ENCODE peak calls at places on chromosomes 7 and 10, in five cellular contexts. S is body of pancreas, V is natural killer cell, R is fibroblast of lung, Q is RWPE2. N is an unnamed sample.

GRCh38 chr7:118858651-118859149 is 634.2 kb downstream of the ANKRD7 start:
- DNase-seq in S (peak), V (no peak), R (no peak), Q (peak), N (no peak)

GRCh38 chr7:27424749-27425148 is 182.1 kb downstream of the EVX1 start:
- DNase-seq in S (no peak), V (no peak), R (no peak), Q (no peak), N (no peak)

GRCh38 chr10:125355657-125356056 is 195.3 kb upstream of the CTBP2 start:
- DNase-seq in S (no peak), V (no peak), R (no peak), Q (no peak), N (no peak)

GRCh38 chr10:87547734-87548311 is 43.1 kb downstream of the MINPP1 start:
- DNase-seq in S (no peak), V (no peak), R (peak), Q (no peak), N (no peak)

GRCh38 chr7:129553861-129554530 is 51.7 kb downstream of the SMKR1 start:
- DNase-seq in S (no peak), V (peak), R (peak), Q (no peak), N (no peak)

GRCh38 chr10:121187375-121187774 is 336.2 kb downstream of the WDR11 start:
- DNase-seq in S (no peak), V (no peak), R (peak), Q (no peak), N (no peak)

GRCh38 chr10:102066421-102067068 is 1.4 kb downstream of the HPS6 start:
- DNase-seq in S (no peak), V (no peak), R (no peak), Q (no peak), N (no peak)

GRCh38 chr7:44063894-44064651 is 1.3 kb downstream of the PGAM2 start:
- DNase-seq in S (no peak), V (no peak), R (no peak), Q (peak), N (no peak)

GRCh38 chr7:159010951-159011820 is 133.5 kb downstream of the VIPR2 start:
- DNase-seq in S (no peak), V (no peak), R (no peak), Q (no peak), N (no peak)

GRCh38 chr7:150891740-150892139 is 39.4 kb downstream of the AOC1 start:
- DNase-seq in S (no peak), V (no peak), R (no peak), Q (no peak), N (no peak)

GRCh38 chr7:29337628-29338116 is 143.1 kb downstream of the CHN2 start:
- DNase-seq in S (no peak), V (no peak), R (peak), Q (no peak), N (no peak)

GRCh38 chr7:12066004-12066403 is 145.1 kb upstream of the TMEM106B start:
- DNase-seq in S (no peak), V (no peak), R (no peak), Q (no peak), N (no peak)

GRCh38 chr10:20984632-20985031 is 87.5 kb upstream of the NEBL start:
- DNase-seq in S (no peak), V (no peak), R (no peak), Q (no peak), N (no peak)

GRCh38 chr7:105044449-105045081 is 30.6 kb downstream of the KMT2E start:
- DNase-seq in S (no peak), V (no peak), R (no peak), Q (no peak), N (no peak)

GRCh38 chr7:156218544-156219306 is 406.5 kb upstream of the SHH start:
- DNase-seq in S (no peak), V (no peak), R (no peak), Q (no peak), N (no peak)

GRCh38 chr7:43018446-43018845 is 86.3 kb downstream of the MRPL32 start:
- DNase-seq in S (no peak), V (no peak), R (peak), Q (no peak), N (no peak)

GRCh38 chr10:81894616-81895015 is 19.6 kb downstream of the NRG3 start:
- DNase-seq in S (no peak), V (no peak), R (no peak), Q (no peak), N (no peak)

GRCh38 chr10:80372675-80373074 is 16.1 kb downstream of the DYDC2 start:
- DNase-seq in S (no peak), V (no peak), R (no peak), Q (no peak), N (no peak)

GRCh38 chr10:90871279-90871760 is 454 bp upstream of the RPP30 start:
- DNase-seq in S (no peak), V (no peak), R (peak), Q (no peak), N (peak)

GRCh38 chr10:103397191-103397825 is 882 bp downstream of the PDCD11 start:
- DNase-seq in S (peak), V (no peak), R (no peak), Q (no peak), N (no peak)

GRCh38 chr7:2518101-2518500 is 1.5 kb upstream of the LFNG start:
- DNase-seq in S (no peak), V (no peak), R (no peak), Q (no peak), N (no peak)

GRCh38 chr7:42790196-42790595 is 121.7 kb downstream of the C7orf25 start:
- DNase-seq in S (no peak), V (no peak), R (peak), Q (no peak), N (no peak)

GRCh38 chr7:37491919-37492694 is 43.4 kb upstream of the ELMO1 start:
- DNase-seq in S (no peak), V (no peak), R (no peak), Q (no peak), N (no peak)

GRCh38 chr7:112001089-112001826 is 204.9 kb downstream of the DOCK4 start:
- DNase-seq in S (no peak), V (no peak), R (peak), Q (peak), N (no peak)

GRCh38 chr7:108132551-108133265 is 2.5 kb upstream of the LAMB4 start:
- DNase-seq in S (no peak), V (no peak), R (peak), Q (no peak), N (no peak)

DNA sequence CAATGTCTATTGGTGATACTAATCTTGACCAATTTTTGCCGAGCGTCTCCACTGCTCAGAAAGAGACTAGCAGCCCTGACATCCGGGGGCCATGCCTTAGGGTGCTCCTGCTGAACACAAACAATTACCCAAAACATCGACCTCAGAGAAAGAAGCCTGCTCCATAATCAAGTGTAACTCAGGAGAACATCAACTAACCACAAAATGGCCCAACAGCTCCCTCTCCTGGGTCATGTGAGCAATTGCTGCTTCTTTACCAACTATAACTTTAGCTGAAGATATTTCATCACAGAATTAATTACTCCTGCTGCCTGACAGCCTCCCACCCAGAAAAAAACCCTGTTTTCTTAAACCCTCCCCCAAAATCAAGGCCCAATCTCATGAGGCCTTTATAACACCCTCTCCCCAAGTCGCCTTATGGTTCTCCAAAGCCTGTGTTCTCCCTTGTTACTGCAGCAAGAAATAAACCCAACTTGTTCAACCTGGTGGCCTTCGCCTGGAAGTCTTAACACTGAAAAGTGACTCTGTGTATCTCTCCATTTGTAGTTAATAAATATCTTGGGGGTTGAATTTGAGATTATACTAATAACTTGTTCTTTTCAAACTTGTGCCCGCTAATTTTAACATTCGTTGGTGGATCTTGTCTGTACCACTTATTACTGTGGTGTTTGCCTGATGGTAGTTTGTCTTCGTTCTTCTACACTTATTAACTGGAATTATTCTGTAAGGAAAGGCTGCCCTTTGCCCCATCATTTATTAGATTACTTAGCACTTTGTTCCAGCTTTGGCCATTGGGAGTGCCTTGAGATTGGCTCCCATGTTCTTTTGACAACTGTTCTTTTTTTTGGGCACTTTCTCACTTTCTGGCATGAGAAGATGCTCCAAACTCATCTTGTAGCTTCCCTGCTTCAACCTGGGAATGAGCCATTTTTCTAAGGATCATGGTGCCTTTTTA is 21.2 kb upstream of the RAMP3 start:
- DNase-seq in S (peak), V (peak), R (peak), Q (no peak), N (peak)
- TF ChIP-seq CTCF in S (peak), V (peak), R (peak), Q (peak), N (peak)

GRCh38 chr10:58734116-58734515 is 221.4 kb downstream of the BICC1 start:
- DNase-seq in S (no peak), V (no peak), R (peak), Q (no peak), N (no peak)
- TF ChIP-seq CTCF in S (no peak), V (no peak), R (no peak), Q (no peak), N (no peak)

DNA sequence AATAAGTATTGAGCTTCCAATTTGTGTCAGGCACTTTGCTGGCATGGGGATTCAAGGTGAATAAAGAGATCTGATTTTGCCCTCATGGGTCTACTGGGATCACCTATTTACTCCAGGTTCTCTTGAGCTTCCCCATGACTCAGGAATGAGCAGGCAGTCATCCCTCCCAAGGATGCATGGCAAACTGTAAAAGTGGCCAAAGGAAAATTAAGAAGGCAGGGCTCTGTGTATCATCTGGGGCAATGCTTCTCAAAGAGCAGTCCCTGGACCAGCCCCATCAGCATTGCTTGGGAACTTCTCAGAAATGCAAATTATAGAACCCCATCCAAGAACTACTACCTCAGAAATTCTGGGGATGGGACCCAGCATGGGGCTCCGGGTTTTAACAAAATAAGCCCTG is 48.7 kb downstream of the WDFY4 start:
- DNase-seq in S (no peak), V (no peak), R (no peak), Q (no peak), N (no peak)
- TF ChIP-seq CTCF in S (no peak), V (no peak), R (no peak), Q (no peak), N (no peak)

DNA sequence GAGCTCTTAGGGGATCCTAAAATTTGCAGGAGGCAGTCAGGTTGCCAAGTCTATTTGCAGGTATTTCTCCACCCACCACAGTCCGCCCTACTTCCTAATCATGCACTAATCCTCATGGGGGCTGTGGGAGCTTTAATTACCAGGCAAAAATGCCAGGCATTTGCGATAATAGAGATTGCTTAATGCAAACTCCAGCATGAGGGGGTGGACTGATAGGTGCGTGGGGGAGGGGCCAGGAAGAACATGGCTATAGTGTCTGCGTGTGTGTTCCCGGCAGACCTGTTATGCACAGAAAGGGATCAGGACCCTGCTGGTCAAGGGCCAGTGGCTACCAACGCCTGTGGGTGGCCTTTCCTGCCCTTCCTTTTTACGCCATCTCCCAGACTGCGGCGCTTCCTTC is 15.6 kb upstream of the AQP1 start:
- DNase-seq in S (peak), V (no peak), R (no peak), Q (no peak), N (no peak)
- TF ChIP-seq CTCF in S (no peak), V (no peak), R (no peak), Q (no peak), N (no peak)

GRCh38 chr10:71970331-71970730 is 6.1 kb downstream of the CHST3 start:
- DNase-seq in S (no peak), V (no peak), R (no peak), Q (peak), N (no peak)
- TF ChIP-seq CTCF in S (peak), V (no peak), R (peak), Q (peak), N (peak)

DNA sequence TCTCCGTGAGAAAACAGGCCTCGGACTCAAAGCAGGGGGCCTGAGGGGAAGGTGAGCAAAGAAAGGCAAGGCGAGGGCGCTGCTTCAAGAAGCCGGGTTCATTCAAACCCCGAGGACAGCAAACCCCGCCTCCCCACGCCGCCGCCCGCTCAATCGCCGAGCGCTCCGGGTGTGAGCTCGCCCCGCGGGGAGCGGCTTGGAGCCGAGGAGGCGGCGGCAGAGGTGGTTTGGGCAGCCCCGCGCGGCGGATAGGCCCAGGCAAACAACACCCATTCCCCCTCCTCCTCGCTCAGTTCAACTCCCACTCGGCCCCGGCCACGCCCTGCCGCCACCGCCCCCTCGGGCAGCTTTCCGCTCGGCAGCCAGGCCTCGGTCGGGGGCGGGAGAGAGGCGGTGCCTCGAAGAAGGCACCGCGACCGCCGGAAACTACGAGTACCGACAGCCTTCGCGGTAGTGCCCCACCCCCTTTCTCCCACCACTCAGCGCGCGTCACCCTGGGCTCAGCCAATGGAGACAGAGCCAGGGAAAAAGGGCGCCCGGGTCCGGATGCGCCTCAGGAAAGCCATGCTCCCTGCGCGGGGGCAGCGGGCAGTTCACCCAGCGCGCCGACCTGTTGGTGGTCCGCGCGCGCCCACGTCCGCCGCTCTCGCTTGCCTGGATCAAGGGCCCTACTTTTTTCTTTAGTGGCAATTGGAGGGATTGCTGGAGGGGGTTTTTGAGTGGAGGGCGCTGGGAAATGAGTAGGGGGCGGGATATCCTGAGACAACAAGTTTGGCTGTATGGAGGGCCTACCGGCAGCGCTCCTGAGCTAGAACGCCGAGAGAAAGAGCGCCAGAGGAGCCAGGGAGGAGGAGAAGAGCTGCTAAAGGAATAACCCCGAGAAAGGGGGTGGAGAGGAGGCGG is 674 bp upstream of the SP4 start:
- DNase-seq in S (peak), V (peak), R (peak), Q (peak), N (peak)
- TF ChIP-seq CTCF in S (peak), V (no peak), R (no peak), Q (no peak), N (no peak)

DNA sequence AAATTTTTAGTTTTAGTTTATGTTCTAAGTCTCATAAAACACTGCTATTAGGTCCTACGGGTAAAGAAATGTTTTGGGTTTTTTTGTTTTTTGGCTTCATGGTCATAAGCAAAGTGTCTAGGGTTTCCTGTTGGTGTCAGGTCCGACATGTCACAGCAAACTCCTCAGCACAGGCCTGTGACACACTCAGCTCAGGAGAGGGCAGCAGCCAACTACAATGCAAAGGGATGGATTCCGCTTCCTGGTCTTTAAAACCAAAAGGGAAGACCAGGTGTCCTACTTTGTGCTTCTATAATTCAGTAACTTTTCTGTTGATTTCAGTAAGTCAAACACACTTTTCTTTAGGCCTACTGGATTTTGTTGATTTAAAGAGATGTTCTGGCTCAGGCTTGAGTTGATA is 83.8 kb upstream of the MACROH2A2 start:
- DNase-seq in S (no peak), V (no peak), R (no peak), Q (no peak), N (no peak)
- TF ChIP-seq CTCF in S (no peak), V (no peak), R (peak), Q (peak), N (peak)

DNA sequence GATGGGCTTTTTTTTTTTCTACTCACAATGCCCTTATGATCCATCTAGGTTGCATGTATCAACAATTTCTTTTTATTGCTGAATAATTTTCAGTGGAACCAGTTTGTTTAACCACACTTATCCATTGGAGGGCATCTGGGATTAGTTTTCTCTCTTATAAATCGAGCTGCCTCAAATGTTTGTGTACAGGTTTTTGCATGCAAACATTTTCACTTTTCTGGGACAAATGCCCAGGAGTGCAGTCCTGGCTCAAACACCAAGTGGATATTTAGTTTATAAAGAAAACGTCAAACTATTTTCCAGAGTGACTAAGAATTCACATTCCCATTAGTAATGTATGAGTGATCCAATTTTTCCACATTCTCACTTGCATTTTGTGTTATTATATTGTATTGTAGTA is 313.4 kb downstream of the CXCL12 start:
- DNase-seq in S (no peak), V (no peak), R (peak), Q (no peak), N (no peak)
- TF ChIP-seq CTCF in S (peak), V (no peak), R (peak), Q (no peak), N (no peak)